ENCODE peak calls at places on chromosomes 16 and 17, in eight cellular contexts. O is Jurkat, Clone E6-1; M is hypothalamus; G is nucleus accumbens; J is AG08396; F is foreskin melanocyte; Z is GM03348; Q is stimulated activated CD4-positive, alpha-beta T cell treated with anti-CD3 and anti-CD28 coated beads, Interleukin-4, amount 100 ng/mL, for 24 hours. C is an unnamed sample.

GRCh38 chr17:19800571-19800970 is 52.5 kb upstream of the ALDH3A1 start:
- DNase-seq in O (no peak), M (no peak), G (no peak), J (no peak), F (no peak), Z (no peak), Q (no peak), C (no peak)

GRCh38 chr17:1169913-1170312 is 9.9 kb downstream of the ABR start:
- DNase-seq in O (no peak), M (no peak), G (no peak), J (no peak), F (no peak), Z (no peak), Q (no peak), C (no peak)

GRCh38 chr16:47984669-47985068 is 171.1 kb downstream of the ABCC12 start:
- DNase-seq in O (no peak), M (no peak), G (no peak), J (no peak), F (no peak), Z (no peak), Q (no peak), C (no peak)

GRCh38 chr16:81675662-81676535 is 103.2 kb upstream of the PLCG2 start:
- DNase-seq in O (no peak), M (no peak), G (no peak), J (no peak), F (no peak), Z (no peak), Q (no peak), C (no peak)

GRCh38 chr17:75679706-75680201 is 12.6 kb downstream of the SAP30BP start:
- DNase-seq in O (no peak), M (no peak), G (peak; percentile 22), J (no peak), F (no peak), Z (no peak), Q (no peak), C (no peak)

GRCh38 chr16:84924339-84925091 is 86.8 kb downstream of the ZDHHC7 start:
- DNase-seq in O (no peak), M (no peak), G (no peak), J (no peak), F (no peak), Z (no peak), Q (no peak), C (no peak)

GRCh38 chr16:24544640-24545039 is 5.3 kb downstream of the RBBP6 start:
- DNase-seq in O (no peak), M (no peak), G (no peak), J (peak; percentile 26), F (no peak), Z (peak; percentile 21), Q (no peak), C (no peak)

GRCh38 chr16:12791340-12791739 is 12.3 kb downstream of the CPPED1 start:
- DNase-seq in O (no peak), M (no peak), G (no peak), J (no peak), F (no peak), Z (no peak), Q (no peak), C (no peak)

GRCh38 chr17:27518750-27519521 is 62.7 kb downstream of the KSR1 start:
- DNase-seq in O (no peak), M (no peak), G (no peak), J (no peak), F (no peak), Z (no peak), Q (no peak), C (no peak)

GRCh38 chr16:73052441-73053030 is 4.6 kb upstream of the ZFHX3 start:
- DNase-seq in O (no peak), M (no peak), G (no peak), J (no peak), F (no peak), Z (no peak), Q (no peak), C (no peak)

C was measured in occipital lobe.